ENCODE peak calls at places on chromosomes 13 and 19, in six cellular contexts. S, E, Q, N, V and O are unnamed samples.

GRCh38 chr19:40279761-40280607 is 5.2 kb downstream of the AKT2 start:
- DNase-seq in Q (no peak), N (no peak), S (no peak), V (no peak), E (no peak), O (no peak)

GRCh38 chr19:40416918-40417713 is 3.9 kb upstream of the PRX start:
- DNase-seq in V (no peak), S (no peak), Q (no peak), N (no peak), E (no peak), O (peak)

GRCh38 chr19:48608798-48609263 is 2.3 kb downstream of the SPACA4 start:
- DNase-seq in E (no peak), S (no peak), Q (no peak), V (no peak), N (peak), O (no peak)

GRCh38 chr19:588093-588742 is 1.5 kb upstream of the HCN2 start:
- DNase-seq in N (peak), S (no peak), E (peak), V (peak), Q (no peak), O (no peak)

GRCh38 chr13:108283110-108283509 is 13.6 kb downstream of the TNFSF13B start:
- DNase-seq in V (peak), S (no peak), Q (no peak), N (no peak), E (no peak), O (no peak)

GRCh38 chr13:39474600-39474999 is 128.4 kb downstream of the LHFPL6 start:
- DNase-seq in S (no peak), E (no peak), N (no peak), V (no peak), Q (no peak), O (no peak)

GRCh38 chr13:88051746-88052482 is 380.7 kb downstream of the SLITRK5 start:
- DNase-seq in V (no peak), Q (peak), E (no peak), N (peak), S (no peak), O (peak)

GRCh38 chr19:49746206-49746958 is 16.7 kb downstream of the TSKS start:
- DNase-seq in E (no peak), N (peak), V (peak), Q (peak), S (peak), O (no peak)

GRCh38 chr13:112740502-112741131 is 50.8 kb downstream of the ATP11A start:
- DNase-seq in E (peak), N (no peak), V (peak), S (peak), Q (peak), O (no peak)

GRCh38 chr19:21603431-21604153 is 98.2 kb downstream of the ZNF429 start:
- DNase-seq in Q (no peak), N (no peak), S (no peak), V (no peak), E (no peak), O (no peak)

GRCh38 chr13:35727881-35728280 is 251.4 kb upstream of the MAB21L1 start:
- DNase-seq in V (no peak), Q (no peak), E (no peak), S (no peak), N (no peak), O (peak)

DNA sequence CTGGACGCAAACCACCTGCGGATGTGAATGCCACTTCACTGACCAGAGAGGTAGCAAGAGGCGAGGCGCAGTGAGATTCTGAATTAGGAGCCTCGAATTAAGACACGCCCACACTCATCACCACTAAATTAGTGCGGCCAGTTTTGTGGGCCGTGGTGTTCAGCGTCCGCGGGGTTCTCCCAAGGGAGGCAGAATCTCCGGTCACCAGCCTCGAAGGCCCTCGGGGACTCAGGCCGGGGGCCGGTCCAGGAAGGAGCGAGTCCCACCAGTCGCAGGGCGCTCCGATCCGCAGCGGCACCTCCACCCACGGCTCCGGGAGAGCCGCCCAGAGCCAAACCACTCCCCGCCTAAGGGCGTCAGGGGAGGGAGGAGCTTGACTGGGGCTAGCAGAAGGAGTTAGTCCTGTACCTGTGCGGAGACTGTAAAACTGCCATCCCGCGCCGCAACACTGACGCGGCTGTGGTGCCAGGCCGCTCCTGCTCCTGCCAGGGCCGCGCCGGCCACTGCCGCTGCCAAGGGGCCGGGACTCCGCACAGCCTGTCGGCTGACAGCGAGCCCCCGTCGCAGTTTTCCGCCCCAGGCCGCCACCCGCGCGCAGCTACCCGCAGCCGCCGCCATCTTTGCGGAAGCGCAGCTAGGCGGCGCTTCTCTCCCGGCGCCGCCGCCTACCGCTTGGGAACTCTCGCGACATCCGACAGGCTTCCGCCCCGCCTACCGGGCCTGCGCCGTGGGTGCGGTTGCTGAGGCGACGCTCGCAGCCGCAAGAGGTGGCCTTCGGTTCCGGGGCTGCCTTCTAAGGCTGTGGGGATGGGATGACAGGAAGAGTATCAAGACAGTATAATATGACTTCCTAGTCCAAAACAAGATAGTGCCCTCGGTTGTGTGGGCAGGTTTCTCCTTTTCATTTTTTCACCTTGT is at the start of gene MICU2:
- DNase-seq in V (peak), N (peak), E (peak), S (peak), Q (peak), O (peak)
- TF ChIP-seq CTCF in V (no peak), N (no peak), E (peak), S (no peak), Q (peak), O (peak)

DNA sequence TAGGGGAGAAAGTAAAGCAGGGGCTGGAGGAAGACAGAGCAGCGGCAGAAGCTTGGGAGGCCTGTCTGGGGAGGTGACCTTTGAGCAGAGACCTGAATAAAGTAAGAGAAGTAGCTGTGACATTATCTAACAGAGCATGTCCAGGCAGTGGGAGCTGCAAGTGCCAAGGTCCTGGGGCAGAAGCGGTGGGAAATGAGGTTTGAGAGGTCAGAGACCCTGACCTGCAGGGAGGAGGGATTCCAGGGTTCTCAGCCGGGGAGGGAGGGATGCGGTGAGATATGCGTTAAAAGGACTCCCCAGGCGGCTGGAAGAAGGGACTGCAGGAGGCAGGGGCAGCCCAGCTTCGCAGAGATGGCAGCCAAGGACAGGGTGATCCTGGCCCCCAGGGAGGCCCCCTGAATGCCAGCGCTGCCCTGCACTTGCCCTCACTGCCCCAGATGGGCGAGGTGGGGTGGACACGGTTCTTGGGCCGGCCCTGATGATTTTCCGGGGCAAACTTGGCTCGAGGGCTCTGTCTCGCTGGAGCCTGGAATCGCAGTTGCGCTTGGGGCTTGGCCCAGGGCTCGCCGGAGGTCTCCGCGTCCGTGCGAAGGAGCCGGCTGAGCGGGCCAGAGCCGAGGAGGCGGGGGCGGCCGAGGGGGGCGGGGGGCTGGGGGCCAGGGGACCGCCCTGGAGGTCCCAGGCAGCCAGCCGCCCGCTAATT is 3.2 kb downstream of the CRLF1 start:
- DNase-seq in V (no peak), Q (no peak), N (peak), E (no peak), S (no peak), O (no peak)
- TF ChIP-seq CTCF in V (peak), Q (no peak), N (peak), E (peak), S (no peak), O (peak)

DNA sequence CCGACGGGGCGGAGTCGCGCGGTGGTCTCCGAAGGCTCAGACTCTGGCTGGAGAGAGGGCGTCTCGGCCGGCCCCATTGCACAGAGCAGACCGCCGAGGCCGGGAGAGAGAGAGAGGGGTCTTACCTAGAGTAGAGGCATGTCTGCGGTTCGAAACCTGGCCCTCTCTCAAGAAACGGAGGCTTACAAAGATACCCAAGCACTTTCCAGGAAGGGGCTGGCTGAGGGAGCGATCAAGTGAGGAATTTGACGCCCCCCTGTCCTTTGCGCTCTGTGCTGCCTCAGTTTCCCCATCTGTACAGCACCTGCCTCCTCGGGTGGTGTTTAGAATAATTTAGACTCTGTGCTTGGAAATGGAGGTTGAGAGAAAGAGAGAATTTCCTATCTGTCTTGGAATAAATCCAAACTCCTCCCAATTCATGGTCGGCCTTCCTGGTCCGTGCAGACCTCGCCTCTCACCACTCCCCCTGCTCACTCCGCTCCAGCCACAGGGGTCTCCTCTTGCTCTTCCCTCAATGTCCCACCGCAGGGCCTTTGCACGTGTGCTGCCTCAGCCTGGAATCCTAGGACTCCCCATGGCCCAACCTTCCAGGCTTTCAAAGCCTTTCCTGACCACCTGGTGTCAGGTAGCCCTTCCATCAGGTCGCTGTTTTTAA is 659 bp upstream of the ISOC2 start:
- DNase-seq in Q (no peak), S (no peak), N (no peak), V (peak), E (no peak), O (no peak)
- TF ChIP-seq CTCF in Q (no peak), S (no peak), N (no peak), V (no peak), E (no peak), O (no peak)

GRCh38 chr13:41848435-41849255 is 112.3 kb downstream of the VWA8 start:
- DNase-seq in E (no peak), Q (no peak), N (no peak), V (peak), S (no peak), O (no peak)
- TF ChIP-seq CTCF in E (peak), Q (no peak), N (peak), V (peak), S (no peak), O (peak)

GRCh38 chr13:53201454-53202225 is 173.0 kb downstream of the OLFM4 start:
- DNase-seq in S (no peak), N (peak), V (no peak), E (no peak), Q (peak), O (no peak)
- TF ChIP-seq CTCF in S (no peak), N (peak), V (no peak), E (peak), Q (no peak), O (peak)